ENCODE peak calls at places on chromosomes 6 and 20, in eight cellular contexts. L is cardiac fibroblast, U is GM12865, I is brain microvascular endothelial cell, N is heart right ventricle, Q is neural crest cell, F is left lung, D is nephron progenitor cell. W is an unnamed sample.

GRCh38 chr6:92623441-92623840 is 795.9 kb downstream of the EPHA7 start:
- DNase-seq in L (no peak), U (no peak), I (no peak), N (no peak), Q (no peak), F (no peak), D (peak), W (no peak)

GRCh38 chr6:152048921-152049320 is 241.4 kb downstream of the ESR1 start:
- DNase-seq in L (no peak), U (no peak), I (no peak), N (no peak), Q (no peak), F (no peak), D (no peak), W (no peak)

GRCh38 chr6:38020593-38020992 is 201.1 kb downstream of the ZFAND3 start:
- DNase-seq in L (no peak), U (no peak), I (no peak), N (no peak), Q (no peak), F (no peak), D (no peak), W (no peak)

GRCh38 chr6:130513770-130514169 is 148.0 kb downstream of the TMEM200A start:
- DNase-seq in L (peak), U (peak), I (peak), N (no peak), Q (no peak), F (no peak), D (no peak), W (no peak)

GRCh38 chr6:167997642-167998041 is at the start of gene KIF25:
- DNase-seq in L (no peak), U (no peak), I (no peak), N (no peak), Q (no peak), F (no peak), D (no peak), W (no peak)

GRCh38 chr6:93418113-93418447 is 1.3 kb downstream of the EPHA7 start:
- DNase-seq in L (peak), U (no peak), I (no peak), N (no peak), Q (no peak), F (no peak), D (no peak), W (no peak)

GRCh38 chr6:6543181-6543879 is 45.2 kb upstream of the LY86 start:
- DNase-seq in L (no peak), U (peak), I (no peak), N (no peak), Q (no peak), F (no peak), D (no peak), W (no peak)

GRCh38 chr6:168542301-168542700 is 101.3 kb downstream of the SMOC2 start:
- DNase-seq in L (peak), U (no peak), I (no peak), N (no peak), Q (no peak), F (no peak), D (no peak), W (no peak)

GRCh38 chr6:134589512-134589911 is 271.6 kb upstream of the SGK1 start:
- DNase-seq in L (peak), U (no peak), I (peak), N (no peak), Q (no peak), F (no peak), D (no peak), W (peak)

GRCh38 chr6:166675736-166676135 is 48.7 kb upstream of the RPS6KA2 start:
- DNase-seq in L (no peak), U (no peak), I (no peak), N (no peak), Q (no peak), F (no peak), D (no peak), W (no peak)

GRCh38 chr6:17297261-17298080 is 16.3 kb downstream of the RBM24 start:
- DNase-seq in L (no peak), U (no peak), I (no peak), N (no peak), Q (no peak), F (no peak), D (no peak), W (no peak)

GRCh38 chr6:128437685-128438084 is 82.7 kb downstream of the PTPRK start:
- DNase-seq in L (no peak), U (no peak), I (no peak), N (no peak), Q (no peak), F (no peak), D (no peak), W (peak)

GRCh38 chr6:168294901-168295300 is 24.7 kb downstream of the DACT2 start:
- DNase-seq in L (no peak), U (no peak), I (no peak), N (no peak), Q (no peak), F (no peak), D (no peak), W (no peak)

GRCh38 chr6:142693446-142693845 is 251.5 kb downstream of the HIVEP2 start:
- DNase-seq in L (peak), U (no peak), I (peak), N (no peak), Q (no peak), F (no peak), D (no peak), W (no peak)

GRCh38 chr6:134064461-134064860 is 12.0 kb upstream of the SLC2A12 start:
- DNase-seq in L (no peak), U (no peak), I (no peak), N (no peak), Q (no peak), F (no peak), D (no peak), W (no peak)

GRCh38 chr6:45378324-45378926 is 691 bp upstream of the SUPT3H start:
- DNase-seq in L (no peak), U (peak), I (no peak), N (peak), Q (no peak), F (peak), D (no peak), W (no peak)

GRCh38 chr6:42251911-42252637 is 34.4 kb upstream of the MRPS10 start:
- DNase-seq in L (peak), U (no peak), I (peak), N (peak), Q (no peak), F (no peak), D (no peak), W (peak)

GRCh38 chr20:31967830-31968249 is at the start of gene XKR7:
- DNase-seq in L (no peak), U (no peak), I (no peak), N (no peak), Q (peak), F (peak), D (peak), W (no peak)

GRCh38 chr6:36660771-36661471 is 17.6 kb upstream of the CDKN1A start:
- DNase-seq in L (peak), U (no peak), I (no peak), N (peak), Q (peak), F (peak), D (peak), W (no peak)

GRCh38 chr6:153103256-153103655 is 27.8 kb downstream of the RGS17 start:
- DNase-seq in L (peak), U (no peak), I (no peak), N (peak), Q (no peak), F (no peak), D (no peak), W (no peak)

GRCh38 chr6:47376930-47377329 is 67.2 kb upstream of the TNFRSF21 start:
- DNase-seq in L (no peak), U (no peak), I (no peak), N (no peak), Q (no peak), F (no peak), D (no peak), W (no peak)

GRCh38 chr6:141165012-141165411 is 967.7 kb upstream of the GJE1 start:
- DNase-seq in L (peak), U (no peak), I (no peak), N (no peak), Q (no peak), F (no peak), D (no peak), W (no peak)

DNA sequence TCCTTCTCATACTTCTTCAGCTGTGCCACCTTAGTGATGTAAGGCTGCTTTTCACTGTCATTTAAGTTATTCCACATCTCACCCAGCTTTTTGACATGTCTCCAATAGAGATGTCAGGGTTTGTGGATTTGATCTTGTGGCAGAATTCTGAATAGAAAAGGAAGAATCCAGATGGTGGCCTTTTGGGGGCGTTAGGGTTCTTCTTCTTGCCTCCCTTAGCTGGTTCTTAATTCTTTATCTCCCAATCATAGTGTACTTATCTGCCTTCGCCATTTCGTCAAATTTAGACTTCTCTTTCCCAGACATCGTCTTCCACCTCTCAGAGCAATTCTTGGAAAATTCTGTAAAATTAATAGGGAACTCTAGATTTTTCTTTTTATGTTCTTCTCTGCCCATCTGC is 422.9 kb downstream of the GJA1 start:
- DNase-seq in L (no peak), U (no peak), I (no peak), N (no peak), Q (no peak), F (no peak), D (no peak), W (no peak)
- TF ChIP-seq CTCF in L (no peak), U (no peak), I (no peak), N (no peak), Q (no peak), F (no peak), D (no peak), W (no peak)

DNA sequence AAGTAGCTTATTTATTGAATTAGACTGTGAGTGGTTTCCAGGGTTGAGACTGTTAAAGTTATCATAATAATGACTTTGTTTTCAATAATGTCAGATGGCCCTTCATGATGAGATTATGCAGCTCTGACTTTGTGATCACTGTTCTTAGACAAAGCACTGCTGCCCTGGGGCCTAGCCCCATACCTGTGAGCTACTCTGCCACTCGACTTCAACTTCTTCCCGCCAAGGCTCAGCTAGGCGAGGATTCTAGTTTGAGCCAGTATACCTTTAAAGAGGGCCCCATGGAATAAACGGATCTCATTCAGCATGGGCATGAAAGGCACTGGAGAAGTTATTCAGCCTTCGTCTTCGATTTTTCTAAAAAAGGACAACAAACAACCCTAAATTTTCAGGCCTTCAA is 45.0 kb upstream of the INSM1 start:
- DNase-seq in L (no peak), U (no peak), I (no peak), N (no peak), Q (no peak), F (no peak), D (no peak), W (no peak)
- TF ChIP-seq CTCF in L (no peak), U (no peak), I (no peak), N (no peak), Q (no peak), F (no peak), D (no peak), W (no peak)

DNA sequence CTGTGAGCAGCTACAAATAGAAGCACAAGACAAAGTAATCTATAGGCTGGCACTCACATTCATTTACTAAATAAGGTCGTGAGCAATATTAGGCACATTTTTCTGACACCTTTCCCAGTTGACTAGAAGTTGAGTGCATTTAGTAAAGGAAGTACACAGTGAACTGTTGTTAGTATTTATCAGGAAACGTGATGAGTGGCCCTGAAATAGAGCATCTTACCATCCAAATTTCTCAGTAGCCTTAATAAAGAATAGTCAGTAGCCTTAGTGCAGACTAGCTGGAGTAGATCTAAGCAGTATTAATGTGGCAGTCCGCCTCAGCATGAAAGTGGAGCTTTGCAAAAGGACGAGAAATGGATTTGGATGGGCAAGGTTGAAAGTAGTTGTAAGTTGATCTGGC is 205.5 kb upstream of the QKI start:
- DNase-seq in L (no peak), U (no peak), I (no peak), N (peak), Q (no peak), F (no peak), D (no peak), W (no peak)
- TF ChIP-seq CTCF in L (no peak), U (no peak), I (no peak), N (no peak), Q (no peak), F (no peak), D (no peak), W (no peak)

DNA sequence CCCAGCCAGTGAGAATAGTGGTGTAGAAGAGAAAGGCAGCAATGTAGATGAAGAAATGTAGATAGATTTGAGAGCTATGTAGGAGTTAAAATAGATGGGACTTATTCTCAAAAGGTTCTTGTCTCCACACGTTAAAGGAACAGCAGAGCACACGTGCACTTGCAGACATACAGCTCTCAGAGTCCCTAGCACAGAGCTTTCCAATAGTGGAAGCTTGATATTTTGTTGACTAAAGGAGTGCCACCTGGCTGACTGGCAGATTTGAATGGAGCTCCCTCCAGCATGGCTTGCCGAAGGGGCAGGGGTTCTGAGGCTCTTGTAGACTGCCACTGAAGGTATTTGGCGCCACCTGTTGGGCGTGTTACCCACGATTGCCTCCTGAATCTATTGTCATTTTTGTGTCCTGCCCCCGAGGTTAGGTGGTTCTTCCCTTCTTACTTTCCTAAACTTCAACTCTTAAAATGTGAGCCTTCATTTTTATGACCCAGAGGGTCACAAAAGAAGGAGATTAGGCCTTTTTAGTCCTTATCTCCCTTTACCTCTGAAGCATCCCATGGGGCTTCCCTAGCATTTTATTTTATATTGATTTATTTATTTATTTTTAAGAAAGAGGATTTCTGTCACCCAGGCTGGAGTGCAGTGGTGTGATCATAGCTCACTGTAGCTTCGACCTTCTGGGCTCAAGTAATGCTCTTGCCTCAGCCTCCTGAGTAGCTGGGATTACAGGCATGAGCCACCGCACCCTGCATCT is 16.4 kb downstream of the BRD2 start:
- DNase-seq in L (peak), U (peak), I (peak), N (peak), Q (peak), F (peak), D (peak), W (peak)
- TF ChIP-seq CTCF in L (peak), U (peak), I (peak), N (peak), Q (peak), F (peak), D (peak), W (peak)

DNA sequence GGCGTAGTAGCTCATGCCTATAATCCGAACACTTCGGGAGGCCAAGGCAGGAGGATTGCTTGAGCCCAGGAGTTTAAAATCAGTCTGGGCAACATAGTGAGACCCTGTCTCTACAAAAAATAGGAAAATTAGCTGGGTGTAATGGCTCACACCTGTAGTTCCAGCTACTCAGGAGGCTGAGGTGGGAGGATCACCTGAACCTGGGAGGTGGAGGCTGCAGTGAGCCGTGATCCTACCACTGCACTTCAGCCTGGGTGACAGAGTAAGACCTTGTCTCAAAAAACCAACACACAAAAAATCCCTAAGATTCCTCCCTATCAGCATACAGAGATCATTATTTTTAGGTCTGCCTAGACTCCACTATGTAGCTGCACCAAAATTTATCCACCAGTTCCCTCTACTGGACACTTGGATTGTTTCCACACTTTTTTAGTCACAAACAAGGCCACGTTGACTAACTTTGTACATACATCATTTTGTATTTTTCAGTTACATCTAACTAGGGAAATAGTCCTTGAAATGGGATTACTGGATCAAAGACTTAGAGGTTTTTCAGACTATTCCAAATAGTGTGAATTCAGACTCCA is 3.6 kb upstream of the PHF1 start:
- DNase-seq in L (peak), U (no peak), I (no peak), N (no peak), Q (no peak), F (no peak), D (no peak), W (peak)
- TF ChIP-seq CTCF in L (peak), U (no peak), I (peak), N (peak), Q (peak), F (no peak), D (peak), W (peak)

DNA sequence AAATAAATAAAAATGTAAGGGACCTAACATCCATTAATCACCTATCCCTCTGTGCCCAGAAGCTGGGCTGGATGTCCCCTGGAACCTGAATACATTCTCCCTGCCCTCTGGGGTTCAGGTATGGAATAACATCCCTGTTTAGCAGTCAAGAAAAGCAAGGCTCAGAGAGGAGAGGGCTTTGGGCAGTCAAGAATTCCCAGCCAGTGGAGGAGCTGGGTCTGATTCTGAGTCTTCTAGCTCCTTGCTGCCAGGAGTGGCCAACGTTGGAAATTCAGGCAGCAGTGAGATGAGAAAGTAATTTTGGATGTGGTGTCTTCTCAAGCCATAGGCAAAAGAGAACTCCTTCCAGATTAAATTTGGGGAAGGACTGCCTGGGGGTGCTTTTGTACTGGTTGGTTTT is 42.6 kb upstream of the ZNFX1 start:
- DNase-seq in L (peak), U (no peak), I (peak), N (no peak), Q (no peak), F (no peak), D (peak), W (peak)
- TF ChIP-seq CTCF in L (peak), U (no peak), I (peak), N (no peak), Q (peak), F (no peak), D (peak), W (peak)

GRCh38 chr6:32689531-32690505 is 23.4 kb upstream of the HLA-DQB1 start:
- DNase-seq in L (no peak), U (peak), I (peak), N (no peak), Q (no peak), F (no peak), D (no peak), W (no peak)

DNA sequence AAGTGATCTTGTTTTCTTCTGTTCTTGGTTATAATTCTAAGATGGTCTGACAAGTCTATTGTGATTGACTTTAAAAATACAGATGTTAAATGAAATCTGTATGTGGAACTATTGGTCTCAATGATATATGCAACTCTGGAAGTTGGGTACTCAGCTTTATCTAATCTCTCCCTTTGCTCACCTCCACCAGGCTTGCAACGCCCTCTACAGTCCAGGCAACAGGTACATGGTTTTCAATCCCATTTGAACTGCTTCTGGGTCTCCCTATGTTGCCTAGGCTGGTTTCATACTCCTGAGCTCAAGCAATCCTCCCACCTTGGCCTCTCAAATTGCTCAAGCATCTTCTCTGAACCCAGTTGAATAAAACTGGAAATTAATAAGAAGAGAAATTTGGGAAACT is 25.6 kb upstream of the HLA-DQB1 start:
- DNase-seq in L (no peak), U (peak), I (no peak), N (peak), Q (no peak), F (no peak), D (peak), W (peak)
- TF ChIP-seq CTCF in L (peak), U (peak), I (peak), N (no peak), Q (no peak), F (peak), D (peak), W (peak)

GRCh38 chr6:49430866-49431265 is 32.2 kb downstream of the MMUT start:
- DNase-seq in L (no peak), U (no peak), I (no peak), N (no peak), Q (no peak), F (no peak), D (no peak), W (no peak)
- TF ChIP-seq CTCF in L (no peak), U (no peak), I (no peak), N (no peak), Q (no peak), F (no peak), D (no peak), W (no peak)